ENCODE peak calls at places on chromosome 18, in nine cellular contexts. I is breast epithelium, Y is IMR-90, W is adrenal gland, V is A549, G is tibial nerve, J is body of pancreas, R is upper lobe of left lung, U is HCT116. E is an unnamed sample.

GRCh38 chr18:3816601-3817363 is 366.8 kb downstream of the TGIF1 start:
- DNase-seq in J (no peak), W (peak), G (no peak), V (peak), I (no peak), U (no peak), Y (peak), R (no peak), E (peak)

GRCh38 chr18:50559750-50560680 is at the start of gene MAPK4:
- DNase-seq in R (peak), J (peak), I (no peak), W (peak), V (no peak), Y (no peak), U (no peak), G (no peak), E (peak)

GRCh38 chr18:67243799-67244587 is 272.5 kb downstream of the DSEL start:
- DNase-seq in I (no peak), J (no peak), U (no peak), G (no peak), R (no peak), Y (peak), V (no peak), W (no peak), E (no peak)

GRCh38 chr18:76859474-76860339 is 37.4 kb downstream of the ZNF236 start:
- DNase-seq in W (no peak), V (no peak), I (no peak), J (no peak), Y (no peak), U (no peak), G (no peak), R (no peak), E (no peak)

GRCh38 chr18:48902023-48902855 is 48.5 kb downstream of the SMAD7 start:
- DNase-seq in Y (peak), V (peak), U (peak), J (peak), R (peak), W (peak), G (peak), I (peak), E (no peak)

GRCh38 chr18:59423251-59423650 is 64.2 kb upstream of the LMAN1 start:
- DNase-seq in R (no peak), Y (peak), W (no peak), I (no peak), J (peak), V (no peak), G (no peak), U (no peak), E (no peak)

GRCh38 chr18:7696846-7697245 is 129.7 kb downstream of the PTPRM start:
- DNase-seq in J (no peak), Y (peak), G (no peak), V (no peak), W (no peak), I (no peak), U (no peak), R (no peak), E (no peak)

GRCh38 chr18:42190643-42191042 is 235.6 kb downstream of the PIK3C3 start:
- DNase-seq in V (no peak), R (no peak), J (no peak), W (no peak), Y (no peak), U (no peak), G (no peak), I (no peak), E (no peak)

GRCh38 chr18:56702946-56703345 is 51.8 kb downstream of the WDR7 start:
- DNase-seq in J (no peak), U (peak), W (no peak), I (no peak), R (no peak), Y (peak), V (peak), G (no peak), E (peak)

GRCh38 chr18:50629148-50629631 is 69.3 kb downstream of the MAPK4 start:
- DNase-seq in R (no peak), J (no peak), I (no peak), G (no peak), V (no peak), Y (no peak), W (no peak), U (no peak), E (no peak)

GRCh38 chr18:34611904-34612303 is 98.2 kb upstream of the DTNA start:
- DNase-seq in R (no peak), V (no peak), Y (no peak), W (no peak), J (no peak), U (no peak), I (no peak), G (no peak), E (no peak)

GRCh38 chr18:79912994-79913831 is 38.2 kb downstream of the SLC66A2 start:
- DNase-seq in Y (no peak), V (no peak), G (no peak), J (no peak), R (no peak), W (no peak), U (no peak), I (peak), E (no peak)

GRCh38 chr18:33288082-33288716 is 152.3 kb downstream of the CCDC178 start:
- DNase-seq in G (no peak), U (no peak), J (no peak), V (no peak), R (no peak), Y (no peak), I (no peak), W (no peak), E (no peak)

GRCh38 chr18:34929336-34929780 is 111.9 kb upstream of the MAPRE2 start:
- DNase-seq in R (no peak), J (no peak), V (peak), Y (peak), G (no peak), I (no peak), W (no peak), U (peak), E (no peak)

GRCh38 chr18:49859006-49859359 is 45.6 kb upstream of the ACAA2 start:
- DNase-seq in J (no peak), V (no peak), W (no peak), Y (no peak), U (no peak), G (no peak), I (no peak), R (peak), E (no peak)

GRCh38 chr18:68448736-68449135 is 266.2 kb downstream of the TMX3 start:
- DNase-seq in J (no peak), U (no peak), G (no peak), W (no peak), I (no peak), Y (peak), R (no peak), V (no peak), E (no peak)

GRCh38 chr18:80249217-80250093 is 2.1 kb upstream of the PARD6G start:
- DNase-seq in Y (peak), U (no peak), J (no peak), G (no peak), W (no peak), R (no peak), V (no peak), I (no peak), E (no peak)

GRCh38 chr18:7757175-7757574 is 190.1 kb downstream of the PTPRM start:
- DNase-seq in U (no peak), G (no peak), J (no peak), I (no peak), W (no peak), R (no peak), V (no peak), Y (peak), E (no peak)

GRCh38 chr18:26003391-26003790 is 87.0 kb downstream of the SS18 start:
- DNase-seq in I (no peak), V (no peak), Y (no peak), G (no peak), W (no peak), U (no peak), R (no peak), J (peak), E (peak)

GRCh38 chr18:67109535-67109934 is 407.0 kb downstream of the DSEL start:
- DNase-seq in V (no peak), I (no peak), W (no peak), G (no peak), J (peak), R (no peak), U (no peak), Y (no peak), E (no peak)

GRCh38 chr18:3305354-3305762 is 43.4 kb downstream of the MYL12B start:
- DNase-seq in W (no peak), I (no peak), G (no peak), J (no peak), V (peak), Y (peak), U (no peak), R (no peak), E (no peak)

GRCh38 chr18:55376387-55376786 is 211.6 kb downstream of the TCF4 start:
- DNase-seq in V (no peak), G (no peak), U (no peak), R (no peak), Y (no peak), I (no peak), W (no peak), J (no peak), E (no peak)

GRCh38 chr18:43129946-43130523 is 14.6 kb upstream of the RIT2 start:
- DNase-seq in R (no peak), G (no peak), Y (no peak), V (no peak), I (no peak), W (no peak), J (no peak), U (no peak), E (no peak)

GRCh38 chr18:8662574-8663255 is 42.6 kb upstream of the MTCL1 start:
- DNase-seq in G (no peak), U (no peak), W (no peak), J (no peak), I (no peak), V (no peak), Y (no peak), R (no peak), E (no peak)

GRCh38 chr18:69895081-69896047 is 52.3 kb downstream of the CD226 start:
- DNase-seq in R (no peak), Y (no peak), G (no peak), U (no peak), W (no peak), I (no peak), V (no peak), J (no peak), E (no peak)

GRCh38 chr18:54228364-54228763 is 3.9 kb upstream of the MBD2 start:
- DNase-seq in G (no peak), U (no peak), W (no peak), J (no peak), I (no peak), R (no peak), V (no peak), Y (no peak), E (no peak)

GRCh38 chr18:54222922-54223567 is 1.4 kb downstream of the MBD2 start:
- DNase-seq in U (peak), W (no peak), J (peak), G (no peak), V (peak), Y (no peak), I (no peak), R (no peak), E (peak)

GRCh38 chr18:54223568-54224241 is 764 bp downstream of the MBD2 start:
- DNase-seq in V (peak), G (peak), W (peak), Y (peak), J (peak), R (peak), I (peak), U (peak), E (peak)

GRCh38 chr18:54220406-54220805 is 4.1 kb downstream of the MBD2 start:
- DNase-seq in J (no peak), U (no peak), Y (no peak), I (no peak), V (no peak), R (no peak), W (no peak), G (no peak), E (no peak)

DNA sequence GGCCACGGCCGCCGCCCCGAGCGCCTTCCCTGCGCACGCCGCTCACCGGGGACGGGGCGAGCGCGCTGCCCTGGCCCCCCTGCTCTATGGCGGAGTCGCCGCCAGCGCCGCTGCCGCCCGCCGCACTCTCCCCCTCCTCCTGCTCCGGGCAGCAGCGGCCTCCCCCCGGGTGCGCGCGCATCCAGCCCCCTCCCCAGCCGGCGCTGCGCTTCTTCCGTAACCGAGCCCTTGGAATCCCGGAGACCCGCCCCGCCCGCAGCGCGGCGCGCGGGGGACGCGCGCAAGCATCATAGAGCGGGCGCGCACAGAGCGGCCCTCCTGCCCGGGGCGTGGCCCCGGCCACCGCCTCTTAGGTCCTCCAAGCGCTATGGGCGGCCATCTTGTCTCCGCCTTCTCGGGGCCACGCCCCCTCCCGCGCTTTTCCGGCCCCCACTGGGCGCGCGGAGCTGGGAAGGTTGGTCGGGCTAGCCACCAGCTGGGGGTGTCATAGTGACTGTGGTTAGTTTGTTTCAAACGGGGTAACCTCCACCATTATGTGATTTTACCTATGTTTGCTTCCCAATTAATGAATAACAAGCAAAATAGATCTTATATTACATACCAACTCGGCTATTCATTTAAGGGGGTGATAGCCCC is at the start of gene MBD2:
- DNase-seq in R (peak), U (peak), G (peak), Y (peak), I (peak), W (peak), J (peak), V (peak), E (peak)
- TF ChIP-seq POLR2A in R (peak), U (peak), G (peak), Y (peak), I (peak), W (peak), J (peak), V (peak), E (peak)

GRCh38 chr18:13223341-13224148 is 5.0 kb downstream of the LDLRAD4 start:
- DNase-seq in I (peak), W (no peak), V (no peak), J (no peak), Y (no peak), R (no peak), U (no peak), G (no peak), E (no peak)

GRCh38 chr18:13225261-13225660 is 6.7 kb downstream of the LDLRAD4 start:
- DNase-seq in J (no peak), V (no peak), U (no peak), Y (no peak), I (no peak), G (no peak), W (no peak), R (no peak), E (no peak)

GRCh38 chr18:13221821-13222220 is 3.3 kb downstream of the LDLRAD4 start:
- DNase-seq in U (no peak), V (no peak), Y (no peak), G (no peak), R (peak), W (peak), J (peak), I (no peak), E (no peak)

GRCh38 chr18:13220326-13220991 is 1.9 kb downstream of the LDLRAD4 start:
- DNase-seq in V (no peak), I (no peak), G (no peak), J (no peak), W (no peak), U (no peak), R (no peak), Y (no peak), E (no peak)

DNA sequence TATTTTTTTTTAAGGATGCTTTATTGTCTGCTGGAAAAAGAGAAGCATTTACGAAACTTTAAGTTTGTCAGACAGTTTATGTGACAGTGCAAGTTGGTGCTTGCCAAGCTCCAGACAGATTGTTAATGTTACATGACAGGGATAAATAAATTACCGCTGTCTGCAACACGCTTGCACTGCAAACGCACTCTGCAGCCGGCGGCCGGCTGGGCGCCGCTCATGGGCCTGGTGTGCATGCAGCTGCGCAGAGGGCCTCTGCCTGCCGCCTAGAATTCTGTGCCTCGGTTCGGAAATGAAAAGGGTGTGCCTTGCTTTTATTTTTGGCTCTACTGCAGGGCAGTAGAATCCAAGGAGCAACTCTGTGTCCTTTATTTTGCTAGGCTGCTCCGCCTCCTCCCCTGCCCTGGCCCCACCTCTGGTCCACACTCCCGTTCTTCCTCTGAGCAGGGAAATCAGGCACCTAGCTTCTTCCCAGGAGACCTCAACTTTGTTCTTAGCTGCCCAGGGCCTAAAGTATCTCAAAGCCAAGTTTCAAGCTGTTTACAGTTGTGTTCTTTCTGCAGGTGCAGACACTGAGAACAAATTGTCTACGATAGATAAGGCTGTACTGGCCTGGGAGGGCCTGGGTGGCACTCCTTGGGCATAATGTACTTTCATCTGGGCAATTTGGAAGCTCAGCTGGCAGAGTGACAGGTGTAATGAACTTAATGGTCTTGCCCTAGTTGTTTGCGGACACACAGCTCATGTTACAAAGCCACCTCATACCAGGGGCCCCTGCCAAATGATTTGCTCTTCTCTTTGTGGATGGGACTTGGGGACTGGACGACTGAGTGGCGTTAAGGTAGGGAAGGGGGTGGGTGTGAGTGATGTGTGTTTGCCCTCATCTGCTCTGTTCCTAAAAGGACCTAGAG is 4.1 kb downstream of the LDLRAD4 start:
- DNase-seq in I (no peak), G (no peak), Y (peak), J (peak), V (no peak), W (peak), U (no peak), R (peak), E (no peak)
- TF ChIP-seq POLR2A in I (no peak), G (no peak), Y (no peak), J (no peak), V (no peak), W (no peak), U (no peak), R (no peak), E (no peak)

DNA sequence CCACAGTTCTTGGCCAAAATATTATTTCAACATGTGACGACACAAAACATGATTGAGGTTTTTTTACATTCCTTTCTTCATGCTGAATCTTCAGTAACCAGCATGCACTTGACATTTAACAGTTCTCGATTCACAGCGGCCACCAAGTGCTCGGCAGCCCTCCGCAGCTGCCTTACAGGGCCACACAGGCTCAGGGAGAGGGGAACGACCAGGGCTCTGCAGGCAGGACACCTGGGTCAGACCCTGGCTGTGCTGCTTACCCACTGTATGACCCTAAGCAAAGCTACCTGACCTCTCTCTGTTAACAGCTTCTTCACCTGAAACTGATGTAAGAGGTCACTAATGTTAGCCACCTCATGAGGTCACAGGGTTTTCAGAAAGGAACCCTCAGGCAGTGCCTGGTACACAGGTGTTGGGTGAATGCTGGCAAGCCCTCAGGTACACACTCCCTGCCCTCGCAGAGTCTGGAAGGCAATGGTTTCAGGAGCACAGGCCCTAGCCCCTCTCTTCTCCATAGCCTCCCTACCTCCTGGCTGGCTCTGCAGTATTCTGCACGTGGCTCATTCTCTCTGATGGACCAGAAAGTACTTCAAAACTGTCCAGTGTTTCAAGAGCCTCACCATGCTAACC is 25.7 kb downstream of the TUBB6 start:
- DNase-seq in V (no peak), J (no peak), W (no peak), U (no peak), G (no peak), I (no peak), R (no peak), Y (no peak), E (no peak)
- TF ChIP-seq POLR2A in V (no peak), J (no peak), W (no peak), U (no peak), G (no peak), I (no peak), R (no peak), Y (no peak), E (no peak)

GRCh38 chr18:159933-160332 is 1.6 kb downstream of the USP14 start:
- DNase-seq in U (no peak), Y (no peak), W (no peak), G (no peak), J (no peak), R (no peak), V (no peak), I (no peak), E (no peak)

GRCh38 chr18:160831-161570 is 2.6 kb downstream of the USP14 start:
- DNase-seq in U (no peak), V (no peak), Y (no peak), I (no peak), J (no peak), G (no peak), R (no peak), W (no peak), E (no peak)

GRCh38 chr18:156514-157230 is 1.7 kb upstream of the USP14 start:
- DNase-seq in J (no peak), U (no peak), R (no peak), I (no peak), Y (no peak), V (no peak), W (no peak), G (no peak), E (peak)

GRCh38 chr18:159037-159652 is 788 bp downstream of the USP14 start:
- DNase-seq in W (no peak), G (no peak), V (peak), I (no peak), R (no peak), U (no peak), J (no peak), Y (peak), E (peak)

DNA sequence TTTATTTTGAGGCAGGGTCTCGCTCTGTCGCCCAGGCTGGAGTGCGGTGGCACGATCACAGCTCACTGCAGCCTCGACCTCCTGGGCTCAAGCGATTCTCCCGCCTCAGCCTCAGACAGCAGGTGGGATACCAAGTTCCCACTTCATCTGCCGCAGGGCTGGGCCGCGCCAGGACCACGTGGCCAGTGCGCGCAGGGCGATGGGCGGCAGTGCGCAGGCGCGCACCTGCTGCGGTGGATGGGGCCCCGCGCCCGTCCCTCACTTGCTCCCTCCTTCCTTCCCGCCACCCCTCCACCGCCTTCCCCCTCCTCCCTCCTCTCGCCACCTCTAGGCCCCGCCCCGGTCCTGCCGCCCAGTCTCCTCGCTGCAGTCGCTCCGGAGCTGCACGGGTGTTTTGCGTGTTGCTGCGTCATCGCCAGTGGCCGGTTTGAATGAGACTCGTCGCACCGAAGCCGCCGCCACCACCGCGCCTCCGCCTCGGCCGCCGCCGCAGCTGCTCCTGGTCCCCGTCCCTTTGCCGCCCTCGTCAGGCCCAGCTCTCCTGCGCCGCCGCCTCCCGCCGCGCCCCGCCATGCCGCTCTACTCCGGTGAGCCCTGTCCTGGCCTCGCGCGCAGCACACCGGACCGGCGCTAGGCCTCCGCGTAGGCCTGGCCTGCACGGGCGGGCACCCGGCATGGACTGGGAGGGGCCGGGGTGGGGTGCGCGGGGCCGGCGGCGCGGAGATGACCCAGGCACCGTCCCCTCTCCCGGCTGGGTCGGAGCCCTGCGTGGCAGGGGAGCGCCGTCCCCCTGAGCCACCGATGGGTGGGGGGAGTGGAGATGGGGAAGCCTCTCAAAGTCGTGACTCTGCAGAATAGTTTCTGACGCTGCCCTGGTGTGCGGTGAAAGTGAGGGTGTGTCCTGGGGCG is at the start of gene USP14:
- DNase-seq in U (peak), V (peak), G (peak), W (peak), I (peak), J (peak), R (peak), Y (peak), E (peak)
- TF ChIP-seq POLR2A in U (no peak), V (peak), G (peak), W (peak), I (no peak), J (peak), R (peak), Y (peak), E (peak)